ENCODE peak calls at places on chromosomes 4 and X, in seven cellular contexts. A is activated naive CD8-positive, alpha-beta T cell treated with anti-CD3 and anti-CD28 coated beads, Interleukin-2, amount 50 U/mL, for 16 hours; K is Jurkat, Clone E6-1; U is neural progenitor cell; T is osteocyte; J is naive thymus-derived CD8-positive, alpha-beta T cell; S is progenitor cell of endocrine pancreas. X is an unnamed sample.
A peak's percentile ranks its signal among the peaks of the same experiment; 100 is the strongest.

GRCh38 chr4:156974264-156974663 is 2.7 kb upstream of the PDGFC start:
- DNase-seq in A (no peak), K (no peak), U (no peak), T (no peak), J (no peak), S (no peak), X (no peak)

GRCh38 chr4:178599521-178599920 is 1157.3 kb upstream of the AGA start:
- DNase-seq in A (no peak), K (peak; percentile 4), U (peak; percentile 16), T (no peak), J (no peak), S (no peak), X (no peak)

GRCh38 chr4:154033921-154034320 is 245.0 kb upstream of the SFRP2 start:
- DNase-seq in A (no peak), K (no peak), U (no peak), T (no peak), J (no peak), S (no peak), X (no peak)

GRCh38 chr4:184011810-184012209 is 106.7 kb downstream of the STOX2 start:
- DNase-seq in A (no peak), K (no peak), U (no peak), T (peak; percentile 10), J (no peak), S (no peak), X (no peak)

GRCh38 chrX:45803383-45803921 is 602.8 kb upstream of the DIPK2B start:
- DNase-seq in A (no peak), K (no peak), U (no peak), T (no peak), J (no peak), S (no peak), X (no peak)

GRCh38 chr4:112284166-112284565 is 1.5 kb downstream of the TIFA start:
- DNase-seq in A (no peak), K (no peak), U (no peak), T (no peak), J (no peak), S (no peak), X (no peak)

GRCh38 chr4:130035391-130035790 is 939.4 kb downstream of the C4orf33 start:
- DNase-seq in A (no peak), K (no peak), U (no peak), T (no peak), J (no peak), S (no peak), X (no peak)

GRCh38 chr4:26325191-26325590 is 4.4 kb downstream of the RBPJ start:
- DNase-seq in A (no peak), K (peak; percentile 49), U (peak; percentile 50), T (no peak), J (no peak), S (no peak), X (no peak)

GRCh38 chr4:106366026-106366425 is 2.6 kb downstream of the GIMD1 start:
- DNase-seq in A (no peak), K (no peak), U (no peak), T (no peak), J (no peak), S (no peak), X (no peak)

GRCh38 chr4:26139310-26139924 is 181.4 kb upstream of the RBPJ start:
- DNase-seq in A (no peak), K (no peak), U (no peak), T (no peak), J (no peak), S (no peak), X (no peak)

GRCh38 chr4:132227349-132228165 is 921.5 kb upstream of the PCDH10 start:
- DNase-seq in A (no peak), K (no peak), U (peak; percentile 88), T (no peak), J (no peak), S (peak; percentile 53), X (no peak)

GRCh38 chr4:148026022-148026421 is 294.1 kb downstream of the ARHGAP10 start:
- DNase-seq in A (no peak), K (no peak), U (no peak), T (no peak), J (no peak), S (no peak), X (no peak)

GRCh38 chr4:81198151-81198550 is 16.9 kb downstream of the PRKG2 start:
- DNase-seq in A (no peak), K (no peak), U (peak; percentile 10), T (no peak), J (no peak), S (no peak), X (no peak)

GRCh38 chrX:150018931-150019331 is 80.6 kb upstream of the EOLA2 start:
- DNase-seq in A (no peak), K (no peak), U (no peak), T (no peak), J (no peak), S (no peak), X (no peak)

X was measured in heart right ventricle.